ENCODE peak calls at places on chromosomes 13 and 19, in ten cellular contexts. Y is caudate nucleus; R is D721Med; W is GM13976; M is stimulated activated CD8-positive, alpha-beta memory T cell treated with anti-CD3 and anti-CD28 coated beads, Interleukin-7, amount 100 ng/mL, for 1 hour; I is EL; U is H7; T is HEK293T; O is T-cell; N is stimulated activated naive CD4-positive, alpha-beta T cell. K is an unnamed sample.

GRCh38 chr19:2424686-2425621 is 2.4 kb downstream of the TIMM13 start:
- DNase-seq in Y (no peak), R (peak; percentile 63), W (no peak), M (no peak), I (peak; percentile 64), U (peak; percentile 93), T (no peak), O (no peak), N (no peak), K (no peak)

GRCh38 chr19:8361921-8362793 is 1.8 kb upstream of the ANGPTL4 start:
- DNase-seq in Y (peak; percentile 18), R (no peak), W (no peak), M (no peak), I (peak; percentile 99), U (no peak), T (no peak), O (no peak), N (no peak), K (no peak)

GRCh38 chr13:110634558-110634957 is 19.2 kb downstream of the NAXD start:
- DNase-seq in Y (no peak), R (no peak), W (no peak), M (no peak), I (peak; percentile 90), U (peak; percentile 46), T (no peak), O (no peak), N (no peak), K (no peak)

GRCh38 chr13:34913040-34913439 is 29.0 kb upstream of the NBEA start:
- DNase-seq in Y (no peak), R (no peak), W (no peak), M (no peak), I (peak; percentile 16), U (no peak), T (peak; percentile 18), O (no peak), N (no peak), K (no peak)

GRCh38 chr13:107376393-107377085 is 808.6 kb upstream of the ARGLU1 start:
- DNase-seq in Y (no peak), R (no peak), W (no peak), M (no peak), I (no peak), U (no peak), T (no peak), O (no peak), N (no peak), K (no peak)

GRCh38 chr19:33438016-33438671 is 64.6 kb downstream of the CEBPG start:
- DNase-seq in Y (no peak), R (no peak), W (no peak), M (no peak), I (peak; percentile 7), U (peak; percentile 52), T (no peak), O (no peak), N (no peak), K (no peak)

GRCh38 chr13:70310720-70311119 is 202.5 kb upstream of the KLHL1 start:
- DNase-seq in Y (no peak), R (no peak), W (peak; percentile 12), M (no peak), I (no peak), U (peak; percentile 24), T (peak; percentile 70), O (no peak), N (no peak), K (no peak)

GRCh38 chr13:106466691-106467405 is 68.6 kb downstream of the EFNB2 start:
- DNase-seq in Y (no peak), R (no peak), W (no peak), M (no peak), I (no peak), U (no peak), T (no peak), O (no peak), N (no peak), K (no peak)

GRCh38 chr19:43777163-43777700 is 3.5 kb downstream of the KCNN4 start:
- DNase-seq in Y (no peak), R (no peak), W (peak; percentile 51), M (no peak), I (peak; percentile 67), U (peak; percentile 56), T (no peak), O (peak; percentile 30), N (peak; percentile 36), K (peak; percentile 56)

GRCh38 chr19:52138614-52139290 is 986 bp downstream of the ZNF616 start:
- DNase-seq in Y (no peak), R (no peak), W (peak; percentile 29), M (no peak), I (peak; percentile 30), U (peak; percentile 72), T (peak; percentile 12), O (no peak), N (no peak), K (no peak)

GRCh38 chr13:103523853-103524252 is 457.6 kb upstream of the SLC10A2 start:
- DNase-seq in Y (no peak), R (no peak), W (no peak), M (no peak), I (no peak), U (no peak), T (no peak), O (no peak), N (no peak), K (no peak)

GRCh38 chr13:32881792-32882175 is 134.4 kb upstream of the KL start:
- DNase-seq in Y (no peak), R (no peak), W (no peak), M (no peak), I (no peak), U (no peak), T (no peak), O (no peak), N (no peak), K (no peak)

GRCh38 chr13:51006067-51006800 is 96.6 kb downstream of the RNASEH2B start:
- DNase-seq in Y (no peak), R (no peak), W (no peak), M (no peak), I (no peak), U (no peak), T (no peak), O (no peak), N (no peak), K (no peak)

GRCh38 chr13:27117947-27118346 is 53.7 kb downstream of the USP12 start:
- DNase-seq in Y (no peak), R (no peak), W (no peak), M (no peak), I (no peak), U (no peak), T (no peak), O (no peak), N (no peak), K (no peak)

GRCh38 chr19:39200818-39201145 is 3.3 kb downstream of the SYCN start:
- DNase-seq in Y (no peak), R (no peak), W (no peak), M (no peak), I (no peak), U (no peak), T (no peak), O (no peak), N (no peak), K (no peak)

GRCh38 chr19:17390665-17391370 is 3.2 kb downstream of the CCDC194 start:
- DNase-seq in Y (peak; percentile 51), R (peak; percentile 97), W (peak; percentile 98), M (peak; percentile 76), I (peak; percentile 92), U (peak; percentile 99), T (peak; percentile 96), O (peak; percentile 84), N (peak; percentile 81), K (peak; percentile 83)

GRCh38 chr13:39297664-39298171 is 259.5 kb downstream of the NHLRC3 start:
- DNase-seq in Y (no peak), R (no peak), W (no peak), M (no peak), I (peak; percentile 9), U (no peak), T (no peak), O (no peak), N (no peak), K (no peak)

GRCh38 chr13:45690636-45691035 is 11.5 kb upstream of the CBY2 start:
- DNase-seq in Y (no peak), R (no peak), W (no peak), M (no peak), I (no peak), U (no peak), T (no peak), O (no peak), N (no peak), K (no peak)

GRCh38 chr19:55474269-55475265 is 1.9 kb upstream of the ZNF628 start:
- DNase-seq in Y (no peak), R (no peak), W (no peak), M (no peak), I (no peak), U (no peak), T (no peak), O (no peak), N (no peak), K (no peak)

GRCh38 chr13:99860736-99861135 is 110.8 kb downstream of the ZIC5 start:
- DNase-seq in Y (no peak), R (no peak), W (no peak), M (no peak), I (no peak), U (no peak), T (no peak), O (no peak), N (no peak), K (no peak)

GRCh38 chr13:100297413-100297812 is 208.5 kb downstream of the PCCA start:
- DNase-seq in Y (no peak), R (no peak), W (no peak), M (no peak), I (no peak), U (no peak), T (no peak), O (no peak), N (no peak), K (no peak)

GRCh38 chr13:47025791-47026419 is 129.1 kb upstream of the HTR2A start:
- DNase-seq in Y (no peak), R (no peak), W (no peak), M (no peak), I (no peak), U (no peak), T (no peak), O (no peak), N (no peak), K (no peak)

GRCh38 chr19:43809762-43810696 is 7.8 kb upstream of the LYPD5 start:
- DNase-seq in Y (no peak), R (no peak), W (peak; percentile 58), M (no peak), I (peak; percentile 59), U (peak; percentile 44), T (peak; percentile 28), O (no peak), N (no peak), K (peak; percentile 49)

GRCh38 chr13:105035092-105035491 is 1500.4 kb downstream of the EFNB2 start:
- DNase-seq in Y (no peak), R (no peak), W (no peak), M (no peak), I (no peak), U (no peak), T (no peak), O (no peak), N (no peak), K (no peak)

GRCh38 chr19:10611907-10612306 is 13.4 kb upstream of the SLC44A2 start:
- DNase-seq in Y (no peak), R (peak; percentile 75), W (no peak), M (no peak), I (no peak), U (no peak), T (no peak), O (no peak), N (no peak), K (no peak)

GRCh38 chr19:17125728-17126677 is 50.4 kb downstream of the MYO9B start:
- DNase-seq in Y (peak; percentile 10), R (no peak), W (peak; percentile 83), M (peak; percentile 44), I (no peak), U (peak; percentile 58), T (no peak), O (peak; percentile 87), N (peak; percentile 53), K (peak; percentile 87)

GRCh38 chr13:103386341-103386740 is 320.1 kb upstream of the SLC10A2 start:
- DNase-seq in Y (no peak), R (no peak), W (no peak), M (no peak), I (no peak), U (no peak), T (no peak), O (no peak), N (no peak), K (no peak)

GRCh38 chr13:42819712-42820111 is 38.3 kb downstream of the FAM216B start:
- DNase-seq in Y (no peak), R (no peak), W (no peak), M (no peak), I (no peak), U (no peak), T (no peak), O (no peak), N (no peak), K (no peak)

K was measured in CD4-positive, alpha-beta memory T cell.